ENCODE peak calls at places on chromosomes 4 and X, in nine cellular contexts. S is D721Med; V is activated naive CD4-positive, alpha-beta T cell; P is foreskin keratinocyte; K is thoracic aorta; H is stimulated activated CD8-positive, alpha-beta memory T cell treated with anti-CD3 and anti-CD28 coated beads, Interleukin-2, amount 100 ng/mL, for 48 hours; I is stimulated activated CD4-positive, alpha-beta T cell treated with anti-CD3 and anti-CD28 coated beads, Interleukin-1b, Interleukin-23, amount 100 ng/mL, for 1 hour; M is GM04504; R is Kasumi-1. D is an unnamed sample.
A peak's percentile ranks its signal among the peaks of the same experiment; 100 is the strongest.

GRCh38 chr4:99011910-99012309 is 16.4 kb downstream of the METAP1 start:
- DNase-seq in K (no peak), I (no peak), V (no peak), R (no peak), S (no peak), M (no peak), P (no peak), H (no peak), D (no peak)

GRCh38 chr4:73308286-73308685 is 49.7 kb upstream of the ANKRD17 start:
- DNase-seq in I (no peak), M (no peak), S (no peak), H (no peak), V (no peak), P (peak; percentile 39), K (no peak), R (peak; percentile 93), D (peak; percentile 66)

GRCh38 chrX:41870719-41871151 is 52.6 kb downstream of the CASK start:
- DNase-seq in K (no peak), M (no peak), I (no peak), R (peak; percentile 3), S (no peak), P (no peak), H (no peak), V (no peak), D (no peak)

GRCh38 chrX:115229337-115229991 is 4.4 kb downstream of the LRCH2 start:
- DNase-seq in P (peak; percentile 0), R (no peak), H (no peak), V (no peak), S (no peak), I (no peak), K (no peak), M (no peak), D (no peak)

GRCh38 chr4:185128272-185129119 is 14.6 kb upstream of the SLC25A4 start:
- DNase-seq in V (peak; percentile 1), K (no peak), H (peak; percentile 17), S (no peak), I (no peak), M (no peak), R (no peak), P (peak; percentile 62), D (no peak)

GRCh38 chr4:131430302-131430701 is 1718.8 kb upstream of the PCDH10 start:
- DNase-seq in P (peak; percentile 24), M (no peak), K (no peak), R (peak; percentile 58), H (no peak), S (no peak), I (no peak), V (no peak), D (peak; percentile 5)

GRCh38 chrX:50818986-50819385 is 5.0 kb upstream of the SHROOM4 start:
- DNase-seq in V (no peak), M (no peak), P (no peak), I (no peak), K (no peak), R (no peak), S (no peak), H (no peak), D (no peak)

GRCh38 chr4:41124916-41125548 is 89.3 kb downstream of the APBB2 start:
- DNase-seq in R (no peak), V (no peak), P (peak; percentile 95), M (no peak), H (no peak), K (no peak), I (no peak), S (no peak), D (no peak)

GRCh38 chr4:158856852-158857251 is 88.0 kb downstream of the FNIP2 start:
- DNase-seq in I (no peak), M (no peak), H (no peak), P (peak; percentile 29), R (peak; percentile 87), V (no peak), S (no peak), K (no peak), D (peak; percentile 38)

GRCh38 chrX:40579139-40579538 is 1.6 kb upstream of the ATP6AP2 start:
- DNase-seq in P (no peak), M (no peak), K (no peak), V (no peak), R (no peak), I (no peak), S (no peak), H (no peak), D (no peak)

GRCh38 chrX:139106111-139106510 is 394.6 kb upstream of the FGF13 start:
- DNase-seq in S (no peak), K (no peak), M (peak; percentile 66), I (no peak), P (no peak), V (no peak), R (no peak), H (no peak), D (no peak)

GRCh38 chrX:51955200-51955599 is 61.8 kb downstream of the MAGED1 start:
- DNase-seq in K (no peak), I (no peak), H (no peak), P (peak; percentile 72), M (no peak), R (no peak), S (no peak), V (no peak), D (no peak)

GRCh38 chr4:169335331-169335730 is 64.6 kb upstream of the SH3RF1 start:
- DNase-seq in K (no peak), V (no peak), S (no peak), H (no peak), M (peak; percentile 46), R (no peak), I (no peak), P (peak; percentile 92), D (peak; percentile 8)

GRCh38 chr4:128600996-128601857 is 208.3 kb upstream of the JADE1 start:
- DNase-seq in V (no peak), K (peak; percentile 43), M (peak; percentile 89), P (peak; percentile 93), H (no peak), S (no peak), I (no peak), R (no peak), D (no peak)

GRCh38 chrX:119686087-119686639 is 6.8 kb downstream of the SEPTIN6 start:
- DNase-seq in V (no peak), S (no peak), K (no peak), R (no peak), H (no peak), P (no peak), M (no peak), I (no peak), D (peak; percentile 28)

GRCh38 chr4:8344387-8344786 is 74.8 kb downstream of the HTRA3 start:
- DNase-seq in R (no peak), V (no peak), K (no peak), I (no peak), S (no peak), P (no peak), M (no peak), H (no peak), D (no peak)

GRCh38 chr4:123600921-123601904 is 204.6 kb downstream of the SPRY1 start:
- DNase-seq in M (no peak), V (no peak), R (no peak), I (no peak), K (no peak), P (no peak), S (no peak), H (no peak), D (no peak)

GRCh38 chr4:100240008-100240407 is 49.7 kb upstream of the DDIT4L start:
- DNase-seq in P (no peak), K (no peak), V (no peak), M (no peak), R (no peak), H (no peak), I (no peak), S (no peak), D (no peak)

GRCh38 chr4:3217771-3218170 is 31.2 kb upstream of the MSANTD1 start:
- DNase-seq in I (no peak), R (no peak), H (no peak), K (no peak), P (no peak), V (no peak), M (no peak), S (no peak), D (no peak)

GRCh38 chr4:32161382-32161781 is 1441.2 kb downstream of the PCDH7 start:
- DNase-seq in I (no peak), R (peak; percentile 40), S (no peak), K (no peak), V (no peak), P (peak; percentile 61), H (no peak), M (no peak), D (no peak)

GRCh38 chrX:22689290-22689689 is 310.5 kb upstream of the DDX53 start:
- DNase-seq in V (no peak), S (no peak), K (no peak), R (no peak), I (no peak), H (no peak), M (no peak), P (no peak), D (no peak)

GRCh38 chr4:93776386-93777080 is 52.0 kb upstream of the ATOH1 start:
- DNase-seq in I (no peak), M (no peak), K (no peak), P (peak; percentile 98), H (no peak), R (no peak), S (no peak), V (no peak), D (no peak)

GRCh38 chr4:159937595-159937994 is 834.7 kb downstream of the RAPGEF2 start:
- DNase-seq in M (no peak), V (no peak), H (no peak), I (no peak), S (no peak), P (peak; percentile 72), K (no peak), R (peak; percentile 55), D (no peak)